ENCODE peak calls at places on chromosomes 2 and 18, in six cellular contexts. K is brain microvascular endothelial cell, H is IMR-90, O is cardiac muscle cell, F is H9, A is cardiac fibroblast. N is an unnamed sample.

GRCh38 chr18:65748321-65748720 is 2.5 kb upstream of the CDH7 start:
- DNase-seq in K (no peak), H (no peak), O (no peak), F (no peak), A (no peak), N (no peak)

GRCh38 chr2:29749843-29750242 is 171.5 kb downstream of the ALK start:
- DNase-seq in K (no peak), H (no peak), O (no peak), F (no peak), A (peak), N (no peak)

GRCh38 chr2:62814132-62814531 is 108.6 kb downstream of the EHBP1 start:
- DNase-seq in K (peak), H (peak), O (peak), F (no peak), A (peak), N (peak)

GRCh38 chr2:104049433-104049832 is 804.5 kb upstream of the POU3F3 start:
- DNase-seq in K (no peak), H (no peak), O (no peak), F (no peak), A (no peak), N (no peak)

GRCh38 chr2:118112771-118113334 is 24.6 kb downstream of the INSIG2 start:
- DNase-seq in K (peak), H (peak), O (peak), F (no peak), A (peak), N (peak)

GRCh38 chr18:22045221-22045918 is 124.0 kb upstream of the GATA6 start:
- DNase-seq in K (no peak), H (no peak), O (no peak), F (no peak), A (no peak), N (no peak)

GRCh38 chr2:158130832-158131473 is 29.3 kb downstream of the UPP2 start:
- DNase-seq in K (no peak), H (no peak), O (no peak), F (no peak), A (no peak), N (no peak)

GRCh38 chr2:200373196-200373595 is 66.7 kb downstream of the SPATS2L start:
- DNase-seq in K (no peak), H (no peak), O (no peak), F (no peak), A (peak), N (no peak)

GRCh38 chr18:59502222-59502898 is 143.3 kb upstream of the LMAN1 start:
- DNase-seq in K (peak), H (peak), O (peak), F (no peak), A (peak), N (peak)

GRCh38 chr18:2627821-2628276 is 27.7 kb upstream of the SMCHD1 start:
- DNase-seq in K (no peak), H (peak), O (no peak), F (no peak), A (peak), N (peak)

GRCh38 chr18:45521151-45521550 is 94.1 kb upstream of the SLC14A2 start:
- DNase-seq in K (peak), H (peak), O (peak), F (no peak), A (peak), N (peak)

GRCh38 chr2:219425238-219426067 is 7.3 kb downstream of the DES start:
- DNase-seq in K (no peak), H (no peak), O (no peak), F (peak), A (no peak), N (no peak)

GRCh38 chr2:960064-960736 is 9.6 kb downstream of the SNTG2 start:
- DNase-seq in K (no peak), H (no peak), O (no peak), F (no peak), A (no peak), N (no peak)

GRCh38 chr2:177031435-177032222 is 181.0 kb upstream of the HNRNPA3 start:
- DNase-seq in K (no peak), H (no peak), O (no peak), F (no peak), A (no peak), N (no peak)

GRCh38 chr2:147485210-147485851 is 359.5 kb upstream of the ACVR2A start:
- DNase-seq in K (no peak), H (no peak), O (no peak), F (no peak), A (no peak), N (no peak)

GRCh38 chr2:233830111-233830760 is 24.1 kb downstream of the HJURP start:
- DNase-seq in K (no peak), H (no peak), O (no peak), F (peak), A (no peak), N (no peak)

GRCh38 chr2:240811346-240812300 is 8.4 kb downstream of the KIF1A start:
- DNase-seq in K (no peak), H (no peak), O (no peak), F (peak), A (no peak), N (no peak)

GRCh38 chr2:40016151-40016885 is 237.3 kb upstream of the THUMPD2 start:
- DNase-seq in K (no peak), H (peak), O (no peak), F (no peak), A (peak), N (no peak)

GRCh38 chr2:65025453-65026128 is 30.6 kb upstream of the CEP68 start:
- DNase-seq in K (no peak), H (no peak), O (no peak), F (no peak), A (no peak), N (no peak)

GRCh38 chr2:232580648-232580981 is 30.1 kb downstream of the EIF4E2 start:
- DNase-seq in K (no peak), H (no peak), O (no peak), F (no peak), A (no peak), N (no peak)

GRCh38 chr18:9619990-9620389 is 5.6 kb upstream of the PPP4R1 start:
- DNase-seq in K (no peak), H (peak), O (peak), F (no peak), A (peak), N (no peak)

GRCh38 chr18:5600376-5601071 is 56.7 kb upstream of the EPB41L3 start:
- DNase-seq in K (no peak), H (peak), O (peak), F (no peak), A (peak), N (no peak)

GRCh38 chr2:16661536-16661935 is 4.1 kb downstream of the CYRIA start:
- DNase-seq in K (no peak), H (no peak), O (no peak), F (no peak), A (no peak), N (no peak)

GRCh38 chr18:69358197-69358895 is 42.3 kb upstream of the DOK6 start:
- DNase-seq in K (no peak), H (no peak), O (no peak), F (no peak), A (no peak), N (no peak)

GRCh38 chr2:175180701-175181103 is 808 bp downstream of the ATP5MC3 start:
- DNase-seq in K (no peak), H (peak), O (peak), F (peak), A (peak), N (peak)

GRCh38 chr2:7517122-7517487 is 599.9 kb downstream of the RNF144A start:
- DNase-seq in K (no peak), H (no peak), O (no peak), F (no peak), A (no peak), N (no peak)

GRCh38 chr18:7454429-7454828 is 112.7 kb upstream of the PTPRM start:
- DNase-seq in K (no peak), H (no peak), O (no peak), F (no peak), A (no peak), N (no peak)

GRCh38 chr2:15591692-15592463 is at the start of gene DDX1:
- DNase-seq in K (peak), H (peak), O (peak), F (peak), A (peak), N (peak)

GRCh38 chr2:15584767-15585469 is 6.8 kb upstream of the DDX1 start:
- DNase-seq in K (peak), H (peak), O (peak), F (no peak), A (peak), N (peak)

GRCh38 chr2:15591373-15591691 is 336 bp upstream of the DDX1 start:
- DNase-seq in K (no peak), H (no peak), O (no peak), F (no peak), A (no peak), N (no peak)

GRCh38 chr2:15584316-15584715 is 7.4 kb upstream of the DDX1 start:
- DNase-seq in K (no peak), H (no peak), O (no peak), F (no peak), A (no peak), N (no peak)

DNA sequence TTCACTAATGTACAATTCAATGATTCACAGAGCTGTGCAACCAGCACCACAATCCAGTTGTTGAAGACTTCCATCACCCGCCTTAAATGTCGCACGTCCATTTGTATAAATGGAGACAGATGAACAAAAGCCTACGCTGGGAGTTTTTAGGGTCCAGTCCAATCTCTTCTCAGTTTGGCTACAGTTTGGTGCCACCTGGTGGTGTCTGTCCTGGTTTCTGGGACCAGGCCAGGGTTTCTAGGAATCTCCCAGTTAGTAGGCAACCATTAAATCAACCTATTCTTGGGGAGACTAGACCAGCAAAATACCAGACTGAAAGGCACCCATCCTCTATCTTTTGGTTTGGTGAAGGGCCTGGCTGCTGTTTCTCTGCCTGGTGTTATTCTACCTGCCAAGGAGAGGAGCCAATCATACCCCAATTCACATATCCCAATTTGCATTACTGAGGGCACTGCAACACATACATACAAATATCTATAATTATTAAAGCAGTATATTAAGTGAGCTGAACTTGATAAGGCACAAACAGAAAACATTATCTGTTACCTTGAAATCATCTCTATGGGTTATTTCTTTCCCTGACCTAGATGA is 3.2 kb upstream of the DDX1 start:
- DNase-seq in K (peak), H (peak), O (peak), F (peak), A (peak), N (peak)
- TF ChIP-seq CTCF in K (peak), H (peak), O (peak), F (peak), A (peak), N (peak)

DNA sequence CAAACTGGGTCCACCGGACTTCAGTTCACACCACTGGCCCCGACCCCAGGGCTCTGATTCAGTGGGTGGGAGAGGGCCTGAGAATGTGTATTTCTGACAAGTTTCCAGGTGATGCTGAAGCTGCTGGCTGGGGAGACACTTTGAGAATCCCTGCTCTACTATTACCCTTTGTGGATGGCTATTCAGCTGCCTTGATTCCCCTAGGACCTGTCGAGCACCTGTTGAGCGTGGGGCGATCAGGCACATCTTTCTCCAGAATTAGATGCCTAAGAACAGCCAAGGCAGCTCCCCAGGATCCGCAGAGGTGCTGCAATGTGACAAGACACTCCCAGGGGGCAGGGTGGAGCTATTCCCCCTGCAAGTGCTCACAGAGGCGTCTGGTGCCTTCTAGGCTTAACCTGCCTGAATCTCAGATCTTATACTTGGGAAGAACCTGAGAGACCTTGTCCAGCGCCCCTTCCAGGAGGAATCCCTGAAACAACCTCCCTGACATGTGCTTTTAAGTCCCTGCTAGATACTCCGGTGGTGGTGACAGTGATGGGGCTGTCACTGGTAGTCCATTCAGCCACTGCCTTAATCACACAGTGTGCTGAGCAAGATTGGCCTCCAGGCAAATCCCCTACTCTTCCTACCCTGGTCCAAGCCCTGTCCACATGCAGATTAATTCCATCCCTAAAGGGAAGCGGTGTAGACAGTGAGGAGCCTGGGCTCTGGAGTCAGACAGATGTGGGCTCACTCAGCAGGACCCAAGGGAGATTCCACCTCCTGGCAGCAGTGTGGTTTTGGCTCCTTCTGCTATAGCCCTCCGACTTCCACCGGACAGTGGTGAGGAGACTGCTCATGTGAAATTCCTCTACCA is 43.4 kb upstream of the OTOF start:
- DNase-seq in K (peak), H (no peak), O (peak), F (peak), A (peak), N (no peak)
- TF ChIP-seq CTCF in K (peak), H (peak), O (peak), F (peak), A (peak), N (peak)

GRCh38 chr2:11112870-11113428 is 42.3 kb upstream of the SLC66A3 start:
- DNase-seq in K (no peak), H (no peak), O (no peak), F (no peak), A (no peak), N (no peak)

GRCh38 chr2:11117776-11118175 is 37.5 kb upstream of the SLC66A3 start:
- DNase-seq in K (no peak), H (no peak), O (no peak), F (no peak), A (no peak), N (no peak)

GRCh38 chr2:11109002-11109401 is 46.3 kb upstream of the SLC66A3 start:
- DNase-seq in K (no peak), H (no peak), O (no peak), F (no peak), A (no peak), N (no peak)

GRCh38 chr2:11111811-11112425 is 43.3 kb upstream of the SLC66A3 start:
- DNase-seq in K (no peak), H (no peak), O (no peak), F (peak), A (no peak), N (no peak)
- TF ChIP-seq CTCF in K (no peak), H (no peak), O (no peak), F (peak), A (no peak), N (no peak)

GRCh38 chr2:38261569-38262513 is 115.2 kb downstream of the ATL2 start:
- DNase-seq in K (no peak), H (no peak), O (no peak), F (no peak), A (no peak), N (no peak)

GRCh38 chr2:38260972-38261371 is 116.1 kb downstream of the ATL2 start:
- DNase-seq in K (no peak), H (no peak), O (no peak), F (no peak), A (no peak), N (no peak)

GRCh38 chr2:38263293-38263692 is 113.8 kb downstream of the ATL2 start:
- DNase-seq in K (no peak), H (no peak), O (no peak), F (no peak), A (no peak), N (no peak)

GRCh38 chr2:38262514-38262871 is 114.6 kb downstream of the ATL2 start:
- DNase-seq in K (no peak), H (no peak), O (no peak), F (no peak), A (no peak), N (no peak)

DNA sequence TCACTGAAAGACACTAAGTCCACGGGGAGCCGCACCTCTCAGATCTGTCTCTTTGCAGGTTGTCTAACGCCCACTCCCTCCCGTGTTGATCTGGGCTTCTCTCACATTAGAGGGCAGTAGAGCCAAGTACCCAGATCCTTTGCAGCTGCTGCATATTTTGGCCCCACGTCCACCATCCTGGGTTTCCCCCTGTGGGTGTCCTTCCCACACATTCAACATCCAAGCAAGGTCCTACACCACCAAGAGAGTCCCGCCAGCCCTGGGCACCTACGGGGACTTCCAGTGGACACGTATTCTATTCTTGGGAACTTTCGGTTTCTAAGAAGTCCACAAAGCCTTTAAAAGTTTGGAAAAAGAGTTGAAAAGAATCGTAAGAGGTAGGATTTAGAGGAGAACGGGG is 116.6 kb downstream of the ATL2 start:
- DNase-seq in K (no peak), H (no peak), O (no peak), F (no peak), A (no peak), N (no peak)
- TF ChIP-seq CTCF in K (no peak), H (no peak), O (no peak), F (no peak), A (no peak), N (no peak)

DNA sequence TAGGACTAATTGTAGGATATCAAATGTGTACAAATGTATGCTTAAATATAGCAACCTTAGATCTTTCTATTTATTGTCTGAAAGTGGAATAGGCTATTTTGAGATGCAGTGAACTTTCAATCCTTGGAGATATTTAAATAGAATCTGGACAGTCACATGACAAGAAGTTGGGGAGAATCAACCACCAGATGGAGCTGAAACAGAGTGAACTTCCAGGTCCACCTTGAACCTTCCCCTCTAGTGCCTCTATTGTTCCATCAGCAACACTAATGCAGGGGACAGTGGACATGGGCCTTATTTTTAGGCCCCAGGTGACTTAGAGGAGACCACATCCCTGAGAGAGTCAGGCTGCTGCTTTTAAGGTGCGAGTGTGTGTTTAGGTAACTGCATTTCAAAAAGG is 37.0 kb upstream of the CRIM1 start:
- DNase-seq in K (no peak), H (no peak), O (peak), F (no peak), A (peak), N (peak)
- TF ChIP-seq CTCF in K (peak), H (peak), O (no peak), F (peak), A (peak), N (peak)